ENCODE peak calls at places on chromosomes 13 and 19, in eight cellular contexts. V is K562, D is lung, R is RWPE1, K is cardiac muscle cell, S is AG09319, N is A549, C is AG04450. Z is an unnamed sample.

GRCh38 chr19:19742773-19743172 is 9.9 kb upstream of the ZNF14 start:
- DNase-seq in K (no peak), C (no peak), S (no peak), D (no peak), N (no peak), V (no peak), R (no peak), Z (no peak)

GRCh38 chr13:53028637-53029121 is at the start of gene OLFM4:
- DNase-seq in C (no peak), N (no peak), R (no peak), D (no peak), K (no peak), S (no peak), V (no peak), Z (peak; percentile 51)

GRCh38 chr13:32910530-32910929 is 105.7 kb upstream of the KL start:
- DNase-seq in C (no peak), N (no peak), K (no peak), S (no peak), D (no peak), V (no peak), R (no peak), Z (no peak)

GRCh38 chr13:92461831-92462230 is 764.8 kb upstream of the GPC6 start:
- DNase-seq in C (no peak), R (no peak), S (no peak), N (no peak), K (no peak), V (no peak), D (no peak), Z (no peak)

GRCh38 chr13:66657165-66657895 is 572.8 kb downstream of the PCDH9 start:
- DNase-seq in S (peak; percentile 80), D (peak; percentile 57), C (peak; percentile 91), R (peak; percentile 73), V (no peak), N (peak; percentile 25), K (no peak), Z (no peak)

GRCh38 chr13:77047649-77048343 is 20.8 kb upstream of the FBXL3 start:
- DNase-seq in N (no peak), S (no peak), R (no peak), V (no peak), D (no peak), C (no peak), K (no peak), Z (no peak)

GRCh38 chr19:31285744-31286143 is 63.5 kb downstream of the TSHZ3 start:
- DNase-seq in S (no peak), N (no peak), R (no peak), V (no peak), C (peak; percentile 21), D (no peak), K (no peak), Z (no peak)

GRCh38 chr13:75038315-75038881 is 443.6 kb downstream of the TBC1D4 start:
- DNase-seq in R (no peak), K (no peak), V (no peak), C (no peak), N (no peak), D (no peak), S (no peak), Z (no peak)

GRCh38 chr19:13066231-13066630 is 36.4 kb downstream of the LYL1 start:
- DNase-seq in R (no peak), V (no peak), S (no peak), N (no peak), C (no peak), K (no peak), D (no peak), Z (no peak)

GRCh38 chr19:54653181-54653809 is 9.5 kb upstream of the LILRB4 start:
- DNase-seq in N (peak; percentile 67), R (peak; percentile 46), V (peak; percentile 53), D (no peak), C (no peak), S (no peak), K (no peak), Z (no peak)

GRCh38 chr13:51549593-51549992 is 34.7 kb upstream of the WDFY2 start:
- DNase-seq in R (no peak), N (no peak), D (no peak), S (no peak), V (no peak), K (no peak), C (no peak), Z (no peak)

GRCh38 chr13:45119469-45119989 is 781 bp upstream of the GTF2F2 start:
- DNase-seq in K (no peak), V (no peak), D (no peak), R (no peak), C (peak; percentile 33), S (no peak), N (no peak), Z (peak; percentile 18)

GRCh38 chr19:15048128-15048527 is 1.2 kb upstream of the CASP14 start:
- DNase-seq in D (no peak), K (no peak), S (no peak), V (peak; percentile 2), R (no peak), C (no peak), N (no peak), Z (no peak)

GRCh38 chr13:23919006-23919405 is 21.7 kb upstream of the C1QTNF9B start:
- DNase-seq in N (no peak), R (no peak), S (no peak), D (no peak), K (no peak), V (no peak), C (no peak), Z (no peak)

GRCh38 chr13:26604784-26605183 is 47.3 kb downstream of the WASF3 start:
- DNase-seq in N (no peak), D (no peak), R (no peak), V (no peak), K (no peak), C (no peak), S (no peak), Z (peak; percentile 15)

GRCh38 chr13:74966814-74967213 is 515.2 kb downstream of the TBC1D4 start:
- DNase-seq in S (no peak), N (no peak), C (no peak), R (no peak), D (no peak), K (peak; percentile 6), V (no peak), Z (no peak)

GRCh38 chr19:42028304-42029216 is 34.5 kb upstream of the ATP1A3 start:
- DNase-seq in N (no peak), S (no peak), K (no peak), C (no peak), D (no peak), V (peak; percentile 80), R (no peak), Z (no peak)
- TF ChIP-seq CTCF in N (peak; percentile 48), S (peak; percentile 36), K (peak; percentile 46), C (peak; percentile 48), D (no peak), V (peak; percentile 86), R (peak; percentile 25), Z (peak; percentile 28)

GRCh38 chr19:58519087-58519354 is 589 bp downstream of the ZBTB45 start:
- DNase-seq in K (peak; percentile 87), C (no peak), D (peak; percentile 58), V (peak; percentile 69), S (peak; percentile 28), N (peak; percentile 91), R (peak; percentile 75), Z (peak; percentile 70)
- TF ChIP-seq CTCF in K (peak; percentile 78), C (peak; percentile 85), D (peak; percentile 18), V (peak; percentile 75), S (peak; percentile 83), N (no peak), R (peak; percentile 44), Z (no peak)

GRCh38 chr13:95503662-95504061 is 48.9 kb upstream of the CLDN10 start:
- DNase-seq in C (no peak), S (no peak), K (no peak), N (no peak), D (no peak), R (no peak), V (no peak), Z (no peak)

GRCh38 chr13:95497307-95497943 is 55.1 kb upstream of the CLDN10 start:
- DNase-seq in R (no peak), N (no peak), K (no peak), D (no peak), S (no peak), C (no peak), V (no peak), Z (no peak)

GRCh38 chr13:95502216-95502615 is 50.3 kb upstream of the CLDN10 start:
- DNase-seq in C (no peak), R (no peak), V (no peak), D (no peak), K (no peak), S (no peak), N (no peak), Z (no peak)

GRCh38 chr13:95498886-95499285 is 53.6 kb upstream of the CLDN10 start:
- DNase-seq in S (no peak), R (no peak), C (no peak), K (no peak), N (no peak), V (no peak), D (no peak), Z (no peak)

DNA sequence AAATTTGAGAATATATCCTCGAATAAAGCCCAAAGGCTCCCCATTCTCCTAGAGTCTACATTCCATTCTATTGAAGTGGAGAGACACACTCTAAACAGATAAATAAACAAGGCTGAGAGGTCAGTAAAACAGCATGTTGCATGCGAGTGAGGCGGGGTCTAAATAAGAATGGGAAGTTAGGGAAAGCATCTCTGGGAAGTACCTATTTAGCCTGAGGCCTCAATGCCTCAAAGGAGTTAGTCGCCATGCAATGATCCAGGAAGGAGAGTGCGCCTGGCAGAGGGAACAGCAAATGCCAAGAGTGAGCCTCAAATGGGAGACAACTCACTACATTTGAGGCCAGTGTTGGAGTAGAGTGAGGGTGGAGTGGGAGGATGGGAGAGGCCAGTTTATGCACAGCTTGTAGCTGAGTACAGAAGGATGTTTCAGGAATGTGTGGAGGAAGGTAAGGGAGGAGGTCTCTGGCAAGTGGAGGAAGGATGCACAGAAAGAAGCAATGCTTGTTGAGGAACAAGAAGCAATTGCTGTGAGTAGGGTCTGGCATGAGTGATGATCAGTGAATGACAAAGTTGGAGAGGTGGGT is 52.3 kb upstream of the CLDN10 start:
- DNase-seq in K (no peak), C (no peak), V (no peak), R (no peak), S (no peak), N (no peak), D (no peak), Z (no peak)
- TF ChIP-seq CTCF in K (no peak), C (no peak), V (no peak), R (no peak), S (no peak), N (no peak), D (no peak), Z (no peak)

DNA sequence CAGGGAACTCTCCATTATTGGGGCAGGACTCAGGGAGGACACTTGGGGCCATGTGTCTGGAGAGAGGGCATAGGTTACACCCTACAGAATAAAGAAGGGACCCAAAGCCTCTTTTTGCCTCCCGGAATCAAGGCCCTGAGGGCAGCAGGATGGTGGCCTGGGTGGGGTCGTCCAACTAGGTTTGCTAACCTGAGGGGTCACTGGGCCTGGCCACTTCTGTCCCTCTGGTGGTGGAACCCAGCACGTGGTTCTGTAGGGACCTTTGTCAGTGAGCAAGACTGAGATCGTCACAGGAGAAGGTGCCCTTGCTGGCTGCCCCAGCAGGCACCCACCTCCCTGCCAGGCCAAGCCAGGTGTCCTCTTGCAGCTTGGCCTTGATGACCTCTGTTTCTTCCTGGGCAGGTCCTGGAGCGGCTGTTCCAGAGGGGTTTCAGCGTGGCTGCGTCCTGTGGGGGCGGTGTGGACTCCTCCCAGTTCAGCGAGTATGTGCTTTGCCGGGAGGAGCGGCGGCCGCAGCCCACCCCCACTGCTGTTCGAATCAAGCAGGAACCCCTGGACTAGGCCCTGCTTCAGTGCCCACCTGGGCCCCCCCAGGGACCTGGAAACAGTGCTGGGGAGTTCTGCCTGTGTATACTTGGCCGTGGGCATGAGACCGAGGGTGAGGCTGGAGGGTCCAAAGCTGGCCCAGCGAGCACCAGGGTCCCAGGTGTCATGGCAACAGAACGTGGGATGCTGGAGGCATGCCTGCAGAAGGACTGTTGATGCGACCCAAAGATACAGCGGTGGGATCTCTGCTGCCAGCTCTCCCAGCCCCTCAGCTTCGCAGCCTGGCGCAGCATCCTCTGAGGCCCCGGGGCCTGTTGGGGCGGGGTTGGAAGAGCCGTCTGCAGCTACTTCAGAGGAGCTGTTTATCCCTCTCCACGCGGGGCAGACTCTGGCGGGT is 16.0 kb downstream of the KCTD15 start:
- DNase-seq in K (no peak), V (peak; percentile 8), C (no peak), D (no peak), N (no peak), R (no peak), S (no peak), Z (no peak)
- TF ChIP-seq CTCF in K (no peak), V (peak; percentile 17), C (no peak), D (no peak), N (no peak), R (no peak), S (no peak), Z (no peak)

Z was measured in transverse colon.